ENCODE peak calls at places on chromosome 16, in eight cellular contexts. One of them, this sample, is unnamed.

GRCh38 chr16:70691223-70692129 is 5.6 kb upstream of the MTSS2 start:
- DNase-seq in body of pancreas: peak
- DNase-seq in ovary: peak
- DNase-seq in fibroblast of lung: peak
- DNase-seq in endothelial cell of umbilical vein: peak
- DNase-seq in HCT116: no peak
- DNase-seq in sigmoid colon: peak
- DNase-seq in heart right ventricle: peak
- DNase-seq in this sample: peak

GRCh38 chr16:77387810-77388209 is 47.0 kb downstream of the ADAMTS18 start:
- DNase-seq in sigmoid colon: no peak
- DNase-seq in heart right ventricle: no peak
- DNase-seq in endothelial cell of umbilical vein: no peak
- DNase-seq in body of pancreas: no peak
- DNase-seq in fibroblast of lung: no peak
- DNase-seq in ovary: no peak
- DNase-seq in HCT116: no peak
- DNase-seq in this sample: no peak

GRCh38 chr16:75621170-75621477 is 2.0 kb downstream of the ADAT1 start:
- DNase-seq in heart right ventricle: no peak
- DNase-seq in sigmoid colon: no peak
- DNase-seq in endothelial cell of umbilical vein: peak
- DNase-seq in ovary: no peak
- DNase-seq in HCT116: no peak
- DNase-seq in body of pancreas: no peak
- DNase-seq in fibroblast of lung: peak
- DNase-seq in this sample: peak

GRCh38 chr16:27801259-27801945 is 251.5 kb downstream of the KATNIP start:
- DNase-seq in ovary: no peak
- DNase-seq in endothelial cell of umbilical vein: no peak
- DNase-seq in body of pancreas: no peak
- DNase-seq in heart right ventricle: no peak
- DNase-seq in fibroblast of lung: no peak
- DNase-seq in sigmoid colon: no peak
- DNase-seq in HCT116: no peak
- DNase-seq in this sample: peak

GRCh38 chr16:476039-476438 is 50.6 kb downstream of the RAB11FIP3 start:
- DNase-seq in body of pancreas: peak
- DNase-seq in fibroblast of lung: peak
- DNase-seq in heart right ventricle: no peak
- DNase-seq in endothelial cell of umbilical vein: no peak
- DNase-seq in HCT116: no peak
- DNase-seq in sigmoid colon: no peak
- DNase-seq in ovary: no peak
- DNase-seq in this sample: no peak

GRCh38 chr16:53960050-53960812 is 256.3 kb downstream of the FTO start:
- DNase-seq in fibroblast of lung: no peak
- DNase-seq in endothelial cell of umbilical vein: no peak
- DNase-seq in sigmoid colon: no peak
- DNase-seq in body of pancreas: no peak
- DNase-seq in heart right ventricle: no peak
- DNase-seq in ovary: no peak
- DNase-seq in HCT116: no peak
- DNase-seq in this sample: no peak

GRCh38 chr16:20875358-20875656 is 24.9 kb downstream of the DCUN1D3 start:
- DNase-seq in body of pancreas: no peak
- DNase-seq in heart right ventricle: no peak
- DNase-seq in sigmoid colon: no peak
- DNase-seq in fibroblast of lung: no peak
- DNase-seq in HCT116: no peak
- DNase-seq in ovary: no peak
- DNase-seq in endothelial cell of umbilical vein: no peak
- DNase-seq in this sample: no peak

GRCh38 chr16:84827897-84828296 is 8.1 kb downstream of the CRISPLD2 start:
- DNase-seq in HCT116: no peak
- DNase-seq in endothelial cell of umbilical vein: no peak
- DNase-seq in body of pancreas: no peak
- DNase-seq in ovary: no peak
- DNase-seq in sigmoid colon: peak
- DNase-seq in heart right ventricle: no peak
- DNase-seq in fibroblast of lung: no peak
- DNase-seq in this sample: peak

GRCh38 chr16:51540259-51540658 is 389.2 kb upstream of the SALL1 start:
- DNase-seq in endothelial cell of umbilical vein: no peak
- DNase-seq in HCT116: no peak
- DNase-seq in fibroblast of lung: peak
- DNase-seq in sigmoid colon: no peak
- DNase-seq in body of pancreas: no peak
- DNase-seq in heart right ventricle: no peak
- DNase-seq in ovary: no peak
- DNase-seq in this sample: peak

GRCh38 chr16:51429041-51429440 is 278.0 kb upstream of the SALL1 start:
- DNase-seq in fibroblast of lung: peak
- DNase-seq in HCT116: no peak
- DNase-seq in sigmoid colon: no peak
- DNase-seq in body of pancreas: no peak
- DNase-seq in heart right ventricle: no peak
- DNase-seq in ovary: no peak
- DNase-seq in endothelial cell of umbilical vein: no peak
- DNase-seq in this sample: no peak

GRCh38 chr16:88467433-88468051 is 14.5 kb downstream of the ZFPM1 start:
- DNase-seq in endothelial cell of umbilical vein: no peak
- DNase-seq in ovary: no peak
- DNase-seq in HCT116: no peak
- DNase-seq in body of pancreas: no peak
- DNase-seq in sigmoid colon: no peak
- DNase-seq in heart right ventricle: no peak
- DNase-seq in fibroblast of lung: no peak
- DNase-seq in this sample: no peak

GRCh38 chr16:20851601-20852000 is 45.3 kb downstream of the REXO5 start:
- DNase-seq in sigmoid colon: peak
- DNase-seq in endothelial cell of umbilical vein: peak
- DNase-seq in HCT116: peak
- DNase-seq in fibroblast of lung: peak
- DNase-seq in heart right ventricle: peak
- DNase-seq in ovary: peak
- DNase-seq in body of pancreas: peak
- DNase-seq in this sample: peak

GRCh38 chr16:22240023-22240697 is 34.1 kb downstream of the EEF2K start:
- DNase-seq in fibroblast of lung: no peak
- DNase-seq in endothelial cell of umbilical vein: no peak
- DNase-seq in HCT116: no peak
- DNase-seq in sigmoid colon: no peak
- DNase-seq in body of pancreas: no peak
- DNase-seq in heart right ventricle: no peak
- DNase-seq in ovary: no peak
- DNase-seq in this sample: peak

GRCh38 chr16:71467810-71468209 is 5.8 kb upstream of the ZNF23 start:
- DNase-seq in ovary: peak
- DNase-seq in body of pancreas: peak
- DNase-seq in endothelial cell of umbilical vein: peak
- DNase-seq in fibroblast of lung: peak
- DNase-seq in sigmoid colon: no peak
- DNase-seq in HCT116: no peak
- DNase-seq in heart right ventricle: no peak
- DNase-seq in this sample: peak

GRCh38 chr16:77600555-77600954 is 121.8 kb upstream of the NUDT7 start:
- DNase-seq in HCT116: no peak
- DNase-seq in fibroblast of lung: no peak
- DNase-seq in heart right ventricle: no peak
- DNase-seq in ovary: no peak
- DNase-seq in sigmoid colon: no peak
- DNase-seq in endothelial cell of umbilical vein: no peak
- DNase-seq in body of pancreas: no peak
- DNase-seq in this sample: no peak

GRCh38 chr16:8966781-8967436 is 3.2 kb upstream of the USP7 start:
- DNase-seq in body of pancreas: no peak
- DNase-seq in fibroblast of lung: no peak
- DNase-seq in endothelial cell of umbilical vein: no peak
- DNase-seq in sigmoid colon: no peak
- DNase-seq in heart right ventricle: no peak
- DNase-seq in HCT116: no peak
- DNase-seq in ovary: no peak
- DNase-seq in this sample: no peak

GRCh38 chr16:3732171-3732570 is 14.8 kb upstream of the TRAP1 start:
- DNase-seq in endothelial cell of umbilical vein: no peak
- DNase-seq in sigmoid colon: peak
- DNase-seq in heart right ventricle: no peak
- DNase-seq in HCT116: no peak
- DNase-seq in fibroblast of lung: no peak
- DNase-seq in body of pancreas: no peak
- DNase-seq in ovary: no peak
- DNase-seq in this sample: no peak

GRCh38 chr16:47316686-47317085 is 144.2 kb downstream of the ITFG1 start:
- DNase-seq in HCT116: no peak
- DNase-seq in endothelial cell of umbilical vein: no peak
- DNase-seq in body of pancreas: no peak
- DNase-seq in sigmoid colon: no peak
- DNase-seq in heart right ventricle: no peak
- DNase-seq in fibroblast of lung: no peak
- DNase-seq in ovary: no peak
- DNase-seq in this sample: no peak
- TF ChIP-seq CTCF in HCT116: no peak
- TF ChIP-seq CTCF in endothelial cell of umbilical vein: no peak
- TF ChIP-seq CTCF in body of pancreas: no peak
- TF ChIP-seq CTCF in sigmoid colon: no peak
- TF ChIP-seq CTCF in heart right ventricle: no peak
- TF ChIP-seq CTCF in fibroblast of lung: no peak
- TF ChIP-seq CTCF in ovary: no peak
- TF ChIP-seq CTCF in this sample: no peak

DNA sequence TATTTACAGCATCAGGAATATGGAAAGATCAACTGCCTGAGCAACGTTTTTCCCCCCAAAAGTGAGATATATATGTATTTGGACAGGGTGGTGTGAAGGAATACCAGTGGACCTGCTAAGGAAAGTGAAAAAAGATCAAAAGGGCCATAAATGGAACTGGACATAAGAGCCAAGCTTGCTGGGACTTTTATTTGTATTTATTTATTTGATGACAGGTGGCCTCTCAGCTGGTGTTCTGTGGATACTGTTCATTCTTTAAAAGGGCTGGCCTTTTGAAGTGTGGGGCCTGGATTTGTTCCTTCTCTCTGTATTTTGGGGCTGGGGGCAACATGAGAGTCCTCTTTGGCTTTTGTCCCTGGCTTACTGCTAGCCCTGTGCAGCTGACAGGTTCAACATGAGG is 306.6 kb upstream of the N4BP1 start:
- DNase-seq in body of pancreas: no peak
- DNase-seq in endothelial cell of umbilical vein: no peak
- DNase-seq in heart right ventricle: no peak
- DNase-seq in sigmoid colon: no peak
- DNase-seq in HCT116: no peak
- DNase-seq in fibroblast of lung: no peak
- DNase-seq in ovary: no peak
- DNase-seq in this sample: no peak
- H3K4me3 ChIP-seq in body of pancreas: no peak
- H3K4me3 ChIP-seq in endothelial cell of umbilical vein: no peak
- H3K4me3 ChIP-seq in heart right ventricle: no peak
- H3K4me3 ChIP-seq in sigmoid colon: no peak
- H3K4me3 ChIP-seq in HCT116: no peak
- H3K4me3 ChIP-seq in fibroblast of lung: no peak
- H3K4me3 ChIP-seq in ovary: no peak
- H3K4me3 ChIP-seq in this sample: no peak

DNA sequence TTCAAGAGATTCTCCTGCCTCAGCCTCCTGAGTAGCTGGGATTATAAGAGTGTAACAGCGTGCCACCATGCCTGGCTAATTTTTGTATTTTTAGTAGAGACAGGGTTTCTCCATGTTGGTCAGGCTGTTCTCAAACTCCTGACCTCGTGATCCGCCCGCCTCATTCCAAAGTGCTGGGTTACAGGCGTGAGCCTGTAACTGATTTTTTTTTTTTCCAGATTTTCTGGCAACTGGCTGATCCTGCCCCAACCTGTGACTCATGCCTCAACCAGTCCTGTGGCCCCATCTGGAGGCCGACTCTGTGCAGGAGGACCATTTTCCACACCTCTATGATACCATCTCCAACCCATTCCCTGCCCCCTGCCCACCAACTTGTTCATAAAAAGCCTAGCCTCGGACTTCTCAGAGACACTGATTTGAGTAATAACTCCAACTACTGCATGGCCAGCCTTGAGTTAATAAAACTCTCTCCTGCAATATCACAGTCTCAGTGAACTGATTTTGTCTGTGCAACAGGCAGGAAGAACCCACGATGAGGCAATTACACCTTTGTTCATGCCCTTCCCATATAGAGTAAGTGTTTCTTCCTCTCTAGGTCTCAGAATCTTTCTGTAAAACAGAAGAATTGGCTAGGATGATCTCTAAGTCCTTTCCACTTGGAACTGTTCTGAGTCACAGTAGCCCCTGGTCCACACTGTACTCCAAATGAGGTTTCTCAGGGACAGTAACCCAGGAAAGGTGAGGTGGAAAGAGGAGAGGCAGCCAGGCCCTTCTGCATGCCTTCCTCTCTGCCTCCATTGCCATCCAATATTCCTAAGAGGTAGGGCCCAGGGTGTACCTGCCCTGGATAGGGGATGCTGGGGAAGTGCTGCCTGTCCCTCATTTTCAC is 8.8 kb upstream of the CNOT1 start:
- DNase-seq in sigmoid colon: no peak
- DNase-seq in heart right ventricle: peak
- DNase-seq in endothelial cell of umbilical vein: peak
- DNase-seq in fibroblast of lung: peak
- DNase-seq in ovary: peak
- DNase-seq in HCT116: peak
- DNase-seq in body of pancreas: peak
- DNase-seq in this sample: peak
- TF ChIP-seq CTCF in sigmoid colon: no peak
- TF ChIP-seq CTCF in heart right ventricle: peak
- TF ChIP-seq CTCF in endothelial cell of umbilical vein: no peak
- TF ChIP-seq CTCF in fibroblast of lung: peak
- TF ChIP-seq CTCF in ovary: no peak
- TF ChIP-seq CTCF in HCT116: peak
- TF ChIP-seq CTCF in body of pancreas: no peak
- TF ChIP-seq CTCF in this sample: peak

GRCh38 chr16:23907457-23907902 is 71.7 kb downstream of the PRKCB start:
- DNase-seq in fibroblast of lung: no peak
- DNase-seq in endothelial cell of umbilical vein: no peak
- DNase-seq in heart right ventricle: no peak
- DNase-seq in body of pancreas: no peak
- DNase-seq in HCT116: no peak
- DNase-seq in ovary: no peak
- DNase-seq in sigmoid colon: no peak
- DNase-seq in this sample: no peak

GRCh38 chr16:23905027-23905426 is 69.2 kb downstream of the PRKCB start:
- DNase-seq in HCT116: no peak
- DNase-seq in body of pancreas: no peak
- DNase-seq in heart right ventricle: peak
- DNase-seq in fibroblast of lung: peak
- DNase-seq in ovary: no peak
- DNase-seq in sigmoid colon: peak
- DNase-seq in endothelial cell of umbilical vein: peak
- DNase-seq in this sample: peak

GRCh38 chr16:23909792-23910418 is 74.1 kb downstream of the PRKCB start:
- DNase-seq in HCT116: no peak
- DNase-seq in endothelial cell of umbilical vein: no peak
- DNase-seq in body of pancreas: no peak
- DNase-seq in fibroblast of lung: no peak
- DNase-seq in sigmoid colon: no peak
- DNase-seq in heart right ventricle: no peak
- DNase-seq in ovary: no peak
- DNase-seq in this sample: no peak

GRCh38 chr16:23908790-23909189 is 73.0 kb downstream of the PRKCB start:
- DNase-seq in heart right ventricle: no peak
- DNase-seq in HCT116: no peak
- DNase-seq in sigmoid colon: no peak
- DNase-seq in fibroblast of lung: no peak
- DNase-seq in body of pancreas: no peak
- DNase-seq in ovary: no peak
- DNase-seq in endothelial cell of umbilical vein: no peak
- DNase-seq in this sample: no peak

GRCh38 chr16:23907903-23908302 is 72.1 kb downstream of the PRKCB start:
- DNase-seq in endothelial cell of umbilical vein: no peak
- DNase-seq in body of pancreas: no peak
- DNase-seq in ovary: no peak
- DNase-seq in HCT116: no peak
- DNase-seq in fibroblast of lung: no peak
- DNase-seq in sigmoid colon: no peak
- DNase-seq in heart right ventricle: no peak
- DNase-seq in this sample: no peak
- H3K4me3 ChIP-seq in endothelial cell of umbilical vein: no peak
- H3K4me3 ChIP-seq in body of pancreas: no peak
- H3K4me3 ChIP-seq in ovary: no peak
- H3K4me3 ChIP-seq in HCT116: no peak
- H3K4me3 ChIP-seq in fibroblast of lung: no peak
- H3K4me3 ChIP-seq in sigmoid colon: no peak
- H3K4me3 ChIP-seq in heart right ventricle: no peak
- H3K4me3 ChIP-seq in this sample: no peak

This sample was measured in fibroblast of villous mesenchyme.